ENCODE peak calls at places on chromosomes 6 and 20, in six cellular contexts. One of them, this sample, is unnamed.
A peak's percentile ranks its signal among the peaks of the same experiment; 100 is the strongest.

GRCh38 chr20:21102252-21102609 is 3.9 kb downstream of the LINC00237 start:
- DNase-seq in H1: peak; percentile 76
- DNase-seq in GM12878: no peak
- DNase-seq in HepG2: no peak
- DNase-seq in K562: no peak
- DNase-seq in GM12892: no peak
- DNase-seq in this sample: no peak

GRCh38 chr6:6631526-6632276 is 43.2 kb downstream of the LY86 start:
- DNase-seq in H1: no peak
- DNase-seq in GM12878: no peak
- DNase-seq in HepG2: no peak
- DNase-seq in K562: no peak
- DNase-seq in GM12892: no peak
- DNase-seq in this sample: no peak

GRCh38 chr6:141587482-141588266 is 545.1 kb upstream of the GJE1 start:
- DNase-seq in H1: no peak
- DNase-seq in GM12878: no peak
- DNase-seq in HepG2: no peak
- DNase-seq in K562: no peak
- DNase-seq in GM12892: no peak
- DNase-seq in this sample: no peak

GRCh38 chr6:43790031-43790430 is 20.0 kb downstream of the VEGFA start:
- DNase-seq in H1: no peak
- DNase-seq in GM12878: no peak
- DNase-seq in HepG2: no peak
- DNase-seq in K562: no peak
- DNase-seq in GM12892: no peak
- DNase-seq in this sample: no peak

GRCh38 chr6:161434331-161434730 is 160.5 kb upstream of the AGPAT4 start:
- DNase-seq in H1: no peak
- DNase-seq in GM12878: no peak
- DNase-seq in HepG2: no peak
- DNase-seq in K562: no peak
- DNase-seq in GM12892: no peak
- DNase-seq in this sample: no peak

GRCh38 chr6:14713008-14713452 is 532.8 kb upstream of the JARID2 start:
- DNase-seq in H1: no peak
- DNase-seq in GM12878: no peak
- DNase-seq in HepG2: no peak
- DNase-seq in K562: peak; percentile 33
- DNase-seq in GM12892: no peak
- DNase-seq in this sample: no peak

GRCh38 chr6:41591859-41592502 is 45.8 kb downstream of the FOXP4 start:
- DNase-seq in H1: peak; percentile 97
- DNase-seq in GM12878: peak; percentile 9
- DNase-seq in HepG2: peak; percentile 65
- DNase-seq in K562: peak; percentile 92
- DNase-seq in GM12892: peak; percentile 87
- DNase-seq in this sample: peak; percentile 91

GRCh38 chr6:141421378-141421777 is 711.3 kb upstream of the GJE1 start:
- DNase-seq in H1: no peak
- DNase-seq in GM12878: no peak
- DNase-seq in HepG2: no peak
- DNase-seq in K562: no peak
- DNase-seq in GM12892: no peak
- DNase-seq in this sample: no peak

GRCh38 chr6:6882593-6882992 is 225.2 kb upstream of the RREB1 start:
- DNase-seq in H1: no peak
- DNase-seq in GM12878: no peak
- DNase-seq in HepG2: no peak
- DNase-seq in K562: no peak
- DNase-seq in GM12892: no peak
- DNase-seq in this sample: no peak

GRCh38 chr6:165573671-165574070 is 89.4 kb downstream of the PDE10A start:
- DNase-seq in H1: no peak
- DNase-seq in GM12878: no peak
- DNase-seq in HepG2: no peak
- DNase-seq in K562: no peak
- DNase-seq in GM12892: no peak
- DNase-seq in this sample: no peak

GRCh38 chr6:75334266-75335040 is 49.9 kb upstream of the TMEM30A start:
- DNase-seq in H1: peak; percentile 59
- DNase-seq in GM12878: no peak
- DNase-seq in HepG2: no peak
- DNase-seq in K562: no peak
- DNase-seq in GM12892: no peak
- DNase-seq in this sample: no peak

GRCh38 chr6:149118737-149119653 is 198.5 kb upstream of the TAB2 start:
- DNase-seq in H1: no peak
- DNase-seq in GM12878: no peak
- DNase-seq in HepG2: no peak
- DNase-seq in K562: peak; percentile 61
- DNase-seq in GM12892: no peak
- DNase-seq in this sample: no peak

GRCh38 chr6:105226598-105227291 is 46.9 kb upstream of the POPDC3 start:
- DNase-seq in H1: no peak
- DNase-seq in GM12878: no peak
- DNase-seq in HepG2: no peak
- DNase-seq in K562: no peak
- DNase-seq in GM12892: no peak
- DNase-seq in this sample: no peak

GRCh38 chr6:44339763-44340625 is 2.5 kb upstream of the SPATS1 start:
- DNase-seq in H1: no peak
- DNase-seq in GM12878: no peak
- DNase-seq in HepG2: no peak
- DNase-seq in K562: no peak
- DNase-seq in GM12892: no peak
- DNase-seq in this sample: no peak

DNA sequence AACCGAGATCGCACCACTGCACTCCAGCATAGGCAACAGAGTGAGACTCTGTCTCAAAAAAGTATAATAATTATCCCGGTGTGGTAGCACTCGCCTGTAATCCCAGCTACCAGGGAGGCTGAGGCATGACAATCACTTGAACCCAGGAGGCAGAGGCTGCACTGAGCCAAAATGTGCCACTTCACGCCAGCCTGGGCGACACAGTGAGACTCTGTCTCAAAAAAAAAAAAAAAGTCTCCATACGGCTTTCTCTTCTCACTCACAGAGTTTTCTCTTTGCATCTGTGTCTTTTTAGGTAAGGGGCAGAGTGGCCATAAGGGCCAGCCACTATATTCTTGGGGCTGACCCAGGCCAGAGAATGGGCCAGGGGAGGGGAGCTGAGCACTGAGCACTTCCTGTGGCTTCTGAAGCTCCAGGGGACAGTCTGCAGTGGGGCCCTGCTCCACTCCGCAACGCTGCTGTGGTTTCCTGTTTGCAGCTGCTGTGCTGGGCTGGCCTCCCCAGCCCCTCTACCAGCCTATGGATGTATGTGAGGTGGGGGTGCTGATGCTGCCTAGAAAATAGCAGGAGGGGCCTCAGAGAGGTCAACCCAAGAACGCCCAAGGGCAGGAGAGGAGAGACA is 16.2 kb downstream of the SLA2 start:
- DNase-seq in H1: no peak
- DNase-seq in GM12878: no peak
- DNase-seq in HepG2: no peak
- DNase-seq in K562: no peak
- DNase-seq in GM12892: peak; percentile 34
- DNase-seq in this sample: peak; percentile 60
- TF ChIP-seq TAF1 in H1: no peak
- TF ChIP-seq TAF1 in GM12878: no peak
- TF ChIP-seq TAF1 in HepG2: no peak
- TF ChIP-seq TAF1 in K562: no peak
- TF ChIP-seq TAF1 in GM12892: no peak
- TF ChIP-seq TAF1 in this sample: peak; percentile 15

GRCh38 chr20:18739785-18740184 is 73.8 kb upstream of the SCP2D1 start:
- DNase-seq in H1: no peak
- DNase-seq in GM12878: no peak
- DNase-seq in HepG2: no peak
- DNase-seq in K562: no peak
- DNase-seq in GM12892: no peak
- DNase-seq in this sample: no peak

GRCh38 chr20:18740726-18741125 is 72.9 kb upstream of the SCP2D1 start:
- DNase-seq in H1: no peak
- DNase-seq in GM12878: no peak
- DNase-seq in HepG2: no peak
- DNase-seq in K562: no peak
- DNase-seq in GM12892: no peak
- DNase-seq in this sample: no peak

GRCh38 chr20:18738888-18739287 is 74.7 kb upstream of the SCP2D1 start:
- DNase-seq in H1: no peak
- DNase-seq in GM12878: no peak
- DNase-seq in HepG2: no peak
- DNase-seq in K562: no peak
- DNase-seq in GM12892: no peak
- DNase-seq in this sample: no peak

GRCh38 chr20:18743665-18744440 is 69.7 kb upstream of the SCP2D1 start:
- DNase-seq in H1: no peak
- DNase-seq in GM12878: no peak
- DNase-seq in HepG2: no peak
- DNase-seq in K562: no peak
- DNase-seq in GM12892: no peak
- DNase-seq in this sample: no peak

GRCh38 chr20:18742841-18743240 is 70.7 kb upstream of the SCP2D1 start:
- DNase-seq in H1: no peak
- DNase-seq in GM12878: no peak
- DNase-seq in HepG2: no peak
- DNase-seq in K562: no peak
- DNase-seq in GM12892: no peak
- DNase-seq in this sample: no peak
- TF ChIP-seq POLR2AphosphoS5 in H1: no peak
- TF ChIP-seq POLR2AphosphoS5 in GM12878: no peak
- TF ChIP-seq POLR2AphosphoS5 in HepG2: no peak
- TF ChIP-seq POLR2AphosphoS5 in K562: no peak
- TF ChIP-seq POLR2AphosphoS5 in GM12892: no peak
- TF ChIP-seq POLR2AphosphoS5 in this sample: no peak

GRCh38 chr6:11381801-11382513 is 149.5 kb upstream of the NEDD9 start:
- DNase-seq in H1: no peak
- DNase-seq in GM12878: peak; percentile 92
- DNase-seq in HepG2: no peak
- DNase-seq in K562: no peak
- DNase-seq in GM12892: peak; percentile 34
- DNase-seq in this sample: peak; percentile 34
- TF ChIP-seq POLR2A in H1: no peak
- TF ChIP-seq POLR2A in GM12878: peak; percentile 92
- TF ChIP-seq POLR2A in HepG2: no peak
- TF ChIP-seq POLR2A in K562: no peak
- TF ChIP-seq POLR2A in GM12892: peak; percentile 83
- TF ChIP-seq POLR2A in this sample: peak; percentile 97

GRCh38 chr6:154998855-154999254 is 3.7 kb downstream of the TIAM2 start:
- DNase-seq in H1: no peak
- DNase-seq in GM12878: no peak
- DNase-seq in HepG2: peak; percentile 78
- DNase-seq in K562: no peak
- DNase-seq in GM12892: no peak
- DNase-seq in this sample: no peak

GRCh38 chr6:154996841-154997311 is 1.8 kb downstream of the TIAM2 start:
- DNase-seq in H1: no peak
- DNase-seq in GM12878: no peak
- DNase-seq in HepG2: no peak
- DNase-seq in K562: no peak
- DNase-seq in GM12892: no peak
- DNase-seq in this sample: no peak

GRCh38 chr6:155004017-155004416 is 8.9 kb downstream of the TIAM2 start:
- DNase-seq in H1: no peak
- DNase-seq in GM12878: no peak
- DNase-seq in HepG2: no peak
- DNase-seq in K562: no peak
- DNase-seq in GM12892: no peak
- DNase-seq in this sample: no peak

GRCh38 chr6:155004576-155005345 is 9.6 kb downstream of the TIAM2 start:
- DNase-seq in H1: no peak
- DNase-seq in GM12878: no peak
- DNase-seq in HepG2: no peak
- DNase-seq in K562: no peak
- DNase-seq in GM12892: no peak
- DNase-seq in this sample: no peak

GRCh38 chr6:155001482-155001881 is 6.4 kb downstream of the TIAM2 start:
- DNase-seq in H1: no peak
- DNase-seq in GM12878: no peak
- DNase-seq in HepG2: peak; percentile 36
- DNase-seq in K562: no peak
- DNase-seq in GM12892: no peak
- DNase-seq in this sample: no peak
- TF ChIP-seq TAF1 in H1: no peak
- TF ChIP-seq TAF1 in GM12878: no peak
- TF ChIP-seq TAF1 in HepG2: no peak
- TF ChIP-seq TAF1 in K562: no peak
- TF ChIP-seq TAF1 in GM12892: no peak
- TF ChIP-seq TAF1 in this sample: no peak

DNA sequence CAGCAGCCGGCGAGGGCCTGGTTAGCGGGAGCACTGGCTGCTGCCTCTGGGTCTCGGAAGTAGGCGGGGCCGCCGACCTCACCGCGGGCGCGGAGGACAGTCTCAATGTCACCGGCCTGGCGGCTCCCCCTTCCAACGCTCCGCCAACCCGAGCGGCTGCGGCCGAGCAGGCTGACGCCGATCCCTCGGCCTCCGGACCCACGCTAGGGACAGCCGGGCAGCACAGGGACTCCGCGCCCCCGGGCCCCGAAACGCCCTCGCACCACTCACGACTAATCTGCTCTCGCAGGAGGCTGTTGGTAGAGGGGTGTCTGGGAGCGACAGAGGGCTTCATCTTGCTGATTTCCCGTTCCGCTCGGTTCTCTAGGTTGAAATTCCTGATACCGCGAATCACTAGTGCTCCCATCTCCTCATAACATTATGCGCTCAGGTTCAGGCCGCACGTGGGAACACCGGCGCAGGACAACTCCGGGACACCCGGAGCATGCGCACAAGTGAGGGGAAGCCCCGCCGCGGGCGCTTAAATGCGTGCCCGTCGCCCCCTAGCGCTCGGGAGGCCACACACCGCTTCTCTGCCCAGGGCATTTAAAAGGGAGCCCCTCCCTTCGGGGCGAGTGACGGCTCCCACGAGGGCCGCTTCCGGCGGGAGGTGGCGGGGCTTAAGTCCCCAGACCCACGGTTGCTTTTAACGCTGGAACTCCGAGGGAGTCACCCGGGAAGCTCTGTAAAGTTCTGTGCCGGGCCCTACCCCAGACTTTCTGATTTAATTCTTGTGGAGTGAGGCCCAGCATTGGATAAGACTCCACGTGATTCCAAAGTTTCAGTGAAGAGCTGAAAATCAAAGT is at the start of gene NDUFAF4:
- DNase-seq in H1: peak; percentile 97
- DNase-seq in GM12878: peak; percentile 72
- DNase-seq in HepG2: peak; percentile 92
- DNase-seq in K562: peak; percentile 95
- DNase-seq in GM12892: peak; percentile 76
- DNase-seq in this sample: peak; percentile 75
- TF ChIP-seq POLR2AphosphoS5 in H1: peak; percentile 67
- TF ChIP-seq POLR2AphosphoS5 in GM12878: peak; percentile 66
- TF ChIP-seq POLR2AphosphoS5 in HepG2: peak; percentile 90
- TF ChIP-seq POLR2AphosphoS5 in K562: peak; percentile 84
- TF ChIP-seq POLR2AphosphoS5 in GM12892: no peak
- TF ChIP-seq POLR2AphosphoS5 in this sample: no peak

GRCh38 chr6:36848658-36849441 is 9.6 kb upstream of the CPNE5 start:
- DNase-seq in H1: peak; percentile 69
- DNase-seq in GM12878: no peak
- DNase-seq in HepG2: peak; percentile 46
- DNase-seq in K562: peak; percentile 95
- DNase-seq in GM12892: no peak
- DNase-seq in this sample: no peak
- TF ChIP-seq POLR2A in H1: no peak
- TF ChIP-seq POLR2A in GM12878: no peak
- TF ChIP-seq POLR2A in HepG2: no peak
- TF ChIP-seq POLR2A in K562: no peak
- TF ChIP-seq POLR2A in GM12892: no peak
- TF ChIP-seq POLR2A in this sample: no peak

GRCh38 chr20:52490715-52491430 is 299.3 kb upstream of the ZFP64 start:
- DNase-seq in H1: no peak
- DNase-seq in GM12878: no peak
- DNase-seq in HepG2: no peak
- DNase-seq in K562: no peak
- DNase-seq in GM12892: no peak
- DNase-seq in this sample: no peak
- TF ChIP-seq TAF1 in H1: no peak
- TF ChIP-seq TAF1 in GM12878: no peak
- TF ChIP-seq TAF1 in HepG2: no peak
- TF ChIP-seq TAF1 in K562: no peak
- TF ChIP-seq TAF1 in GM12892: no peak
- TF ChIP-seq TAF1 in this sample: no peak